ENCODE peak calls at places on chromosomes 6 and 20, in six cellular contexts. J is lower lobe of right lung, A is right atrium auricular region, W is stomach, F is Panc1, M is NB4. K is an unnamed sample.

GRCh38 chr6:113375950-113376846 is 480.9 kb upstream of the MARCKS start:
- DNase-seq in J (no peak), A (no peak), W (no peak), F (no peak), M (no peak), K (no peak)

GRCh38 chr20:5843054-5843731 is 93.0 kb downstream of the SHLD1 start:
- DNase-seq in J (no peak), A (no peak), W (no peak), F (no peak), M (peak; percentile 55), K (peak; percentile 43)

GRCh38 chr6:112116215-112116614 is 28.8 kb downstream of the FAM229B start:
- DNase-seq in J (no peak), A (no peak), W (no peak), F (no peak), M (no peak), K (no peak)

GRCh38 chr6:41584668-41585205 is 38.6 kb downstream of the FOXP4 start:
- DNase-seq in J (no peak), A (no peak), W (peak; percentile 77), F (no peak), M (no peak), K (no peak)

GRCh38 chr20:6533828-6534388 is 233.6 kb upstream of the BMP2 start:
- DNase-seq in J (no peak), A (no peak), W (no peak), F (no peak), M (no peak), K (no peak)

GRCh38 chr20:45341939-45342862 is 6.0 kb downstream of the SDC4 start:
- DNase-seq in J (peak; percentile 74), A (peak; percentile 84), W (peak; percentile 90), F (no peak), M (no peak), K (no peak)

GRCh38 chr20:62518911-62519310 is 43.1 kb upstream of the GATA5 start:
- DNase-seq in J (no peak), A (no peak), W (no peak), F (no peak), M (no peak), K (no peak)

GRCh38 chr6:68343901-68344300 is 291.2 kb upstream of the ADGRB3 start:
- DNase-seq in J (no peak), A (no peak), W (no peak), F (peak; percentile 22), M (peak; percentile 59), K (peak; percentile 2)

GRCh38 chr6:116005508-116005855 is 55.2 kb downstream of the FRK start:
- DNase-seq in J (no peak), A (no peak), W (no peak), F (no peak), M (no peak), K (no peak)

GRCh38 chr20:62702008-62702290 is 6.7 kb upstream of the NTSR1 start:
- DNase-seq in J (no peak), A (no peak), W (no peak), F (no peak), M (no peak), K (no peak)

GRCh38 chr6:163405412-163406309 is 8.9 kb upstream of the QKI start:
- DNase-seq in J (peak; percentile 89), A (no peak), W (peak; percentile 69), F (no peak), M (peak; percentile 83), K (no peak)

GRCh38 chr6:43013843-43014433 is at the start of the genes KLHDC3 and MEA1:
- DNase-seq in J (peak; percentile 99), A (peak; percentile 99), W (peak; percentile 99), F (peak; percentile 99), M (peak; percentile 100), K (peak; percentile 100)

GRCh38 chr6:43014434-43014909 is 423 bp downstream of the KLHDC3 start:
- DNase-seq in J (no peak), A (no peak), W (no peak), F (no peak), M (no peak), K (no peak)

GRCh38 chr6:43011207-43011606 is 2.5 kb downstream of the MEA1 start:
- DNase-seq in J (no peak), A (no peak), W (no peak), F (no peak), M (peak; percentile 23), K (no peak)

GRCh38 chr6:43013020-43013842 is 515 bp downstream of the MEA1 start:
- DNase-seq in J (no peak), A (no peak), W (no peak), F (no peak), M (no peak), K (peak; percentile 25)

GRCh38 chr6:43012364-43012763 is 1.4 kb downstream of the MEA1 start:
- DNase-seq in J (no peak), A (no peak), W (no peak), F (no peak), M (no peak), K (no peak)
- H3K4me3 ChIP-seq in J (peak overlapping the region; percentile 69), A (no peak overlapping the region), W (no peak overlapping the region), F (peak overlapping the region; percentile 87), M (peak overlapping the region; percentile 79), K (peak overlapping the region; percentile 77)

GRCh38 chr20:60453388-60453787 is 495.2 kb downstream of the CDH26 start:
- DNase-seq in J (no peak), A (no peak), W (no peak), F (no peak), M (no peak), K (no peak)

GRCh38 chr20:60454491-60454890 is 496.3 kb downstream of the CDH26 start:
- DNase-seq in J (no peak), A (no peak), W (no peak), F (no peak), M (no peak), K (no peak)

GRCh38 chr20:60455272-60455671 is 497.0 kb downstream of the CDH26 start:
- DNase-seq in J (no peak), A (no peak), W (no peak), F (no peak), M (no peak), K (no peak)

GRCh38 chr20:60459212-60459611 is 501.0 kb downstream of the CDH26 start:
- DNase-seq in J (no peak), A (no peak), W (no peak), F (no peak), M (no peak), K (no peak)

GRCh38 chr20:60453847-60454246 is 495.6 kb downstream of the CDH26 start:
- DNase-seq in J (no peak), A (no peak), W (no peak), F (no peak), M (no peak), K (no peak)
- TF ChIP-seq CTCF in J (no peak), A (no peak), W (no peak), F (peak; percentile 8), M (no peak), K (no peak)

DNA sequence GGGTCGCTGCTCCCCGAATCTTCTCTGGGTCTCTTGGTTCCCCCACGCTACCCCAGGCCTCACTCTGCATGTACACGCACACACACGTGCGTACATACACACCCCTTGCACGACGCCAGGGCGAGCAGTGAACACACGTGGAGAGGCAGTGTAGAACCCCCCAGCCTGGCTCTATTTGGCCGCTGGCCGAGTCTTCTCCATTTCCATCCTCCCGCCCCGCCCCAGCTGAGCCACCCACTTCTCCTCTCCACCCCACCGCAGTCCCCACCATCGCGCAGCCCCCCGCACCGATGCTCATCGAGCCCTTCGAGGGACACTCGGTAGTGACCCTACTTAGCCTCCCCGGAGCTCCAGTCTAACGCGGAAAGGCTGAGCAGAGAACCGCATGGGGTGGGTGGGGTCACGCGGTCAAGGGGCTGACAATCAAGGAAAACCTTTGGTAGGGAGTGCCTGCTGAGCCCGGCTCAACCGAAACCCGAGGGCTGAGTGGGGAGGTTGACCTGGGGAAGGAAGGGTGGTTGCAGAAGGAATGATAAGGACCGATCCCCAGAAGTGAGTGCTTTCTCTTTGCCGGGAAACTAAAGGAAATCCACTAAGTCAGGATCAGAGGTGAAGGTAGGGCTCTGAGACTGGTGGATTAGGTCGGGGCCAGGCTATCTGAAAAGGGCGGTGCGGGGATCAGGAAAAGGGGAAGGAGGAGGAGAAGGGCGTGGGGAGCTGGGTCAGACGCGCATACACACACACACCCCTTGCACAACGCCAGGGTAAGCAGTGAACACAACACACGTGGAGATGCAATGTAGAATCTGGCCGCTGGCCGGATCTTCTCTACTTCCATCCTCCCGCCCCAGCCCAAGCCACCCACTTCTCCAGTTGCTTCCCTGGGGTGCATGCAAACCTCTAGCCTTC is 49.8 kb downstream of the CPXM1 start:
- DNase-seq in J (peak; percentile 84), A (peak; percentile 83), W (peak; percentile 56), F (no peak), M (peak; percentile 86), K (no peak)
- H3K4me3 ChIP-seq in J (peak overlapping the region; percentile 59), A (peak overlapping the region; percentile 52), W (peak overlapping the region; percentile 47), F (peak overlapping the region; percentile 3), M (no peak overlapping the region), K (no peak overlapping the region)

GRCh38 chr20:25082498-25082873 is 545 bp upstream of the VSX1 start:
- DNase-seq in J (no peak), A (peak; percentile 34), W (no peak), F (no peak), M (no peak), K (no peak)
- TF ChIP-seq CTCF in J (no peak), A (no peak), W (no peak), F (no peak), M (no peak), K (no peak)

GRCh38 chr20:19602660-19603389 is 155.2 kb upstream of the RIN2 start:
- DNase-seq in J (no peak), A (no peak), W (no peak), F (no peak), M (no peak), K (no peak)
- H3K4me3 ChIP-seq in J (no peak overlapping the region), A (no peak overlapping the region), W (no peak overlapping the region), F (no peak overlapping the region), M (no peak overlapping the region), K (no peak overlapping the region)